ENCODE peak calls at places on chromosomes 13 and 19, in four cellular contexts. One of them, this sample, is unnamed.
A peak's percentile ranks its signal among the peaks of the same experiment; 100 is the strongest.

GRCh38 chr13:52921194-52921593 is 72.8 kb upstream of the PCDH8 start:
- DNase-seq in stimulated activated CD8-positive, alpha-beta memory T cell treated with anti-CD3 and anti-CD28 coated beads, Interleukin-15, amount 100 ng/mL, for 4 hours: no peak
- DNase-seq in T-helper 22 cell: no peak
- DNase-seq in SK-MEL-5: no peak
- DNase-seq in this sample: no peak

GRCh38 chr19:55284405-55285058 is 735 bp downstream of the BRSK1 start:
- DNase-seq in stimulated activated CD8-positive, alpha-beta memory T cell treated with anti-CD3 and anti-CD28 coated beads, Interleukin-15, amount 100 ng/mL, for 4 hours: no peak
- DNase-seq in T-helper 22 cell: no peak
- DNase-seq in SK-MEL-5: no peak
- DNase-seq in this sample: no peak

GRCh38 chr13:30331331-30331771 is 24.0 kb upstream of the KATNAL1 start:
- DNase-seq in stimulated activated CD8-positive, alpha-beta memory T cell treated with anti-CD3 and anti-CD28 coated beads, Interleukin-15, amount 100 ng/mL, for 4 hours: no peak
- DNase-seq in T-helper 22 cell: no peak
- DNase-seq in SK-MEL-5: peak; percentile 10
- DNase-seq in this sample: no peak

GRCh38 chr19:1618157-1619093 is 13.2 kb upstream of the UQCR11 start:
- DNase-seq in stimulated activated CD8-positive, alpha-beta memory T cell treated with anti-CD3 and anti-CD28 coated beads, Interleukin-15, amount 100 ng/mL, for 4 hours: no peak
- DNase-seq in T-helper 22 cell: no peak
- DNase-seq in SK-MEL-5: peak; percentile 44
- DNase-seq in this sample: no peak

GRCh38 chr19:44577566-44577874 is 35.8 kb upstream of the IGSF23 start:
- DNase-seq in stimulated activated CD8-positive, alpha-beta memory T cell treated with anti-CD3 and anti-CD28 coated beads, Interleukin-15, amount 100 ng/mL, for 4 hours: no peak
- DNase-seq in T-helper 22 cell: no peak
- DNase-seq in SK-MEL-5: no peak
- DNase-seq in this sample: no peak

GRCh38 chr19:33055718-33056117 is 9.0 kb downstream of the RHPN2 start:
- DNase-seq in stimulated activated CD8-positive, alpha-beta memory T cell treated with anti-CD3 and anti-CD28 coated beads, Interleukin-15, amount 100 ng/mL, for 4 hours: no peak
- DNase-seq in T-helper 22 cell: no peak
- DNase-seq in SK-MEL-5: peak; percentile 95
- DNase-seq in this sample: no peak

GRCh38 chr19:40389404-40390083 is 437 bp downstream of the HIPK4 start:
- DNase-seq in stimulated activated CD8-positive, alpha-beta memory T cell treated with anti-CD3 and anti-CD28 coated beads, Interleukin-15, amount 100 ng/mL, for 4 hours: no peak
- DNase-seq in T-helper 22 cell: no peak
- DNase-seq in SK-MEL-5: no peak
- DNase-seq in this sample: no peak

GRCh38 chr13:66114127-66114526 is 1116.0 kb downstream of the PCDH9 start:
- DNase-seq in stimulated activated CD8-positive, alpha-beta memory T cell treated with anti-CD3 and anti-CD28 coated beads, Interleukin-15, amount 100 ng/mL, for 4 hours: no peak
- DNase-seq in T-helper 22 cell: no peak
- DNase-seq in SK-MEL-5: no peak
- DNase-seq in this sample: no peak

GRCh38 chr13:52097197-52097596 is 31.7 kb downstream of the NEK5 start:
- DNase-seq in stimulated activated CD8-positive, alpha-beta memory T cell treated with anti-CD3 and anti-CD28 coated beads, Interleukin-15, amount 100 ng/mL, for 4 hours: no peak
- DNase-seq in T-helper 22 cell: no peak
- DNase-seq in SK-MEL-5: no peak
- DNase-seq in this sample: no peak

GRCh38 chr13:21150013-21150412 is 26.3 kb downstream of the SKA3 start:
- DNase-seq in stimulated activated CD8-positive, alpha-beta memory T cell treated with anti-CD3 and anti-CD28 coated beads, Interleukin-15, amount 100 ng/mL, for 4 hours: no peak
- DNase-seq in T-helper 22 cell: no peak
- DNase-seq in SK-MEL-5: no peak
- DNase-seq in this sample: no peak